ENCODE peak calls at places on chromosome 11, in six cellular contexts. J is heart right ventricle, Z is HAP-1, A is ovary, M is aorta, B is adrenal gland. N is an unnamed sample. For H3K36me3, H3K27me3 and H3K4me1, the result is how much of the 10 kb centered on the place peaks cover.

GRCh38 chr11:101583180-101584128 is at the start of gene TRPC6:
- DNase-seq in M (peak), B (no peak), A (peak), Z (no peak), J (peak), N (no peak)

GRCh38 chr11:103877221-103877620 is 159.2 kb upstream of the DDI1 start:
- DNase-seq in Z (no peak), B (no peak), J (no peak), M (no peak), A (no peak), N (no peak)

GRCh38 chr11:75303544-75304224 is 47.8 kb downstream of the ARRB1 start:
- DNase-seq in J (no peak), B (no peak), M (peak), A (no peak), Z (no peak), N (no peak)

GRCh38 chr11:115420524-115420923 is 83.7 kb downstream of the CADM1 start:
- DNase-seq in B (no peak), M (no peak), A (no peak), Z (no peak), J (no peak), N (no peak)

GRCh38 chr11:84437129-84438123 is 1151.3 kb upstream of the CCDC90B start:
- DNase-seq in M (no peak), A (no peak), B (peak), Z (no peak), J (no peak), N (peak)

GRCh38 chr11:133793271-133793848 is 52.0 kb downstream of the SPATA19 start:
- DNase-seq in J (no peak), A (no peak), M (no peak), B (no peak), Z (no peak), N (no peak)

GRCh38 chr11:133836076-133836548 is 9.2 kb downstream of the SPATA19 start:
- DNase-seq in A (no peak), M (no peak), B (no peak), Z (no peak), J (no peak), N (no peak)

GRCh38 chr11:116879789-116880402 is 42.5 kb upstream of the APOA1 start:
- DNase-seq in B (peak), M (no peak), Z (peak), J (no peak), A (no peak), N (no peak)

GRCh38 chr11:94934836-94935235 is 38.5 kb downstream of the CWC15 start:
- DNase-seq in A (no peak), J (no peak), B (no peak), Z (no peak), M (no peak), N (no peak)

GRCh38 chr11:10155793-10156490 is 138.1 kb downstream of the SBF2 start:
- DNase-seq in M (peak), B (no peak), A (no peak), Z (no peak), J (no peak), N (no peak)

GRCh38 chr11:32884770-32885384 is 7.7 kb upstream of the QSER1 start:
- DNase-seq in Z (peak), J (no peak), B (no peak), A (no peak), M (no peak), N (no peak)

GRCh38 chr11:16924462-16924825 is 89.8 kb downstream of the PLEKHA7 start:
- DNase-seq in Z (no peak), B (no peak), J (no peak), A (no peak), M (no peak), N (no peak)

GRCh38 chr11:2101171-2101675 is 38.0 kb downstream of the IGF2 start:
- DNase-seq in Z (no peak), B (no peak), M (peak), A (no peak), J (no peak), N (no peak)

GRCh38 chr11:86459682-86460460 is 85.2 kb downstream of the CCDC81 start:
- DNase-seq in J (peak), A (peak), Z (no peak), B (peak), M (peak), N (peak)

GRCh38 chr11:17014321-17014773 is at the start of gene PLEKHA7:
- DNase-seq in Z (peak), J (no peak), B (no peak), A (peak), M (no peak), N (peak)

GRCh38 chr11:288328-289144 is at the start of gene PGGHG:
- DNase-seq in J (peak), B (peak), M (peak), A (peak), Z (peak), N (peak)

GRCh38 chr11:71456831-71457230 is 3.8 kb downstream of the NADSYN1 start:
- DNase-seq in M (no peak), B (no peak), Z (no peak), A (no peak), J (no peak), N (no peak)

DNA sequence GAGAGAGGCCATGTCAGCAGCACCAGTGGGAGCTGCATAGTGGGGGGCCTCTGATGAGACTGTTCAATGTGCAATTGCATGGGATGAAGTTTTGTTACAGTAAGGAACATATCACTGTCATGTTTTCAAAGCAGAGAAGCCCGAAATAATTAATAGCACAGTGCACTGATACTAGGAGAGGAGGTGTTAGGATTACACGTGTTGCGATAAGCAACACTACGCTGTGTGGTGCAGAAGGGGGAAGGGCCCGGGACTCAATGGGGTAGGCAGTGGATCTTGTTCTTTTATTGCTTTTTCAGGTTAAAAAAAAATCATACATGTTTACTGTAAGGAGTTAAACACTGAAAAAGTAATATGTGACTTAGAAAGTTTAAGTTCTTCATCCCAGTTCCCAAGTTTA is 29.2 kb downstream of the TCIRG1 start:
- DNase-seq in B (no peak), Z (no peak), A (no peak), J (no peak), M (no peak), N (no peak)
- H3K36me3 ChIP-seq in B (under half), Z (half or more), A (under half), J (half or more), M (under half), N (under half)

GRCh38 chr11:109644158-109644557 is 222.2 kb downstream of the C11orf87 start:
- DNase-seq in Z (no peak), B (peak), J (peak), A (no peak), M (no peak), N (no peak)

DNA sequence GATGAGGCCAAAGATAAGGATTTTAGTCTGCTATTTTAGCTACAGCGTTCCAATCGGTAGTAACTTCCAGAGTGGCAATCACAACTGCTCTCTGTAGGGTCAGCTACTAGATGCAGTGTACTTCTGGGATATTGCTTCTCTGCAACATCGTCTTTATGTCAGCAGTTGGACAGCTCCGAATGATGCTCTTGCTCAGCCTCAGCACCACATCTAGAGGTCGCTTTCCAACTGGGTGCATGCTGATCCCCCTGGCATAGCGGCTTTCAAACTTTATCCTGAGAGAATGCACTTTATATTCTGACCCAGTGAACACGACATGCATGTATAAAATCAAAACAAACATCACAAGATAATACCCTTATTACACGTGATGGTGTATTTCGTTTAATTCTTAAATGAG is 219.6 kb downstream of the C11orf87 start:
- DNase-seq in B (no peak), J (no peak), A (no peak), Z (peak), M (no peak), N (peak)
- H3K27me3 ChIP-seq in B (under half), J (under half), A (under half), Z (under half), M (under half), N (under half)

GRCh38 chr11:106061936-106062591 is 15.1 kb downstream of the KBTBD3 start:
- DNase-seq in M (no peak), A (no peak), B (no peak), J (no peak), Z (no peak), N (no peak)
- H3K4me1 ChIP-seq in M (under half), A (under half), B (under half), J (under half), Z (under half), N (under half)

GRCh38 chr11:68262544-68262827 is 9.3 kb downstream of the C11orf24 start:
- DNase-seq in J (no peak), M (no peak), Z (no peak), B (no peak), A (no peak), N (no peak)
- H3K36me3 ChIP-seq in J (half or more), M (under half), Z (half or more), B (under half), A (under half), N (under half)

DNA sequence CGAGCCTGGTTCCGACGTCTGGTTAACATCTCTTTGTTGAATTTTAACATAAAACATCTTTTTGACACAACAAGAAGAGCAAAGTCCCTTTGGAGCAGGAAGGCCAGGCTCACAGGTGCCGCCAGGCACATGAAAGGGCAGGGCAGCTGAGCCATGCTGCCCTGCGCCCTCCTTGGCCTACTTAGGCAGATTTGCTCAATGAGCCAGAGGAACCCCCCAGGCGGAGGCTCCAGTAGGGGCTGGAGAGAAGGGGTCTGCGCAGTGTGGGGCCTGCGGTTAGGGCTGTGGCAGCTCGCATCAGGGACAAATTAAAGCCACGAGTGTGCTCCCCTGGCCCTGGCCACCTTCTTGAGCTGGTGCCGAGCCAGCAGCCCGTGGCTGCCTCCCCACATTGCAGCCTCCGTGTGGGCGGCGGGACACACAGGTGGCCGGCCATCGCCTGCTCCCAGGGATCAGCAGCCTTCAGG is 9.9 kb upstream of the SLC22A12 start:
- DNase-seq in A (no peak), B (no peak), Z (no peak), M (peak), J (no peak), N (no peak)
- H3K27me3 ChIP-seq in A (under half), B (under half), Z (under half), M (under half), J (under half), N (under half)

GRCh38 chr11:73151371-73151870 is 9.3 kb upstream of the FCHSD2 start:
- DNase-seq in Z (no peak), A (no peak), M (no peak), J (no peak), B (no peak), N (no peak)
- H3K4me1 ChIP-seq in Z (under half), A (under half), M (under half), J (under half), B (under half), N (under half)

GRCh38 chr11:118771481-118772278 is 19.3 kb downstream of the DDX6 start:
- DNase-seq in Z (no peak), A (no peak), B (no peak), J (no peak), M (no peak), N (no peak)
- H3K36me3 ChIP-seq in Z (half or more), A (under half), B (under half), J (half or more), M (under half), N (under half)